ENCODE peak calls at places on chromosome 5, in eight cellular contexts. E is CD4-positive, alpha-beta memory T cell; O is right lobe of liver; R is heart right ventricle; I is upper lobe of right lung; D is CD8-positive, alpha-beta T cell; M is HCT116; H is GM23338. F is an unnamed sample. For H3K27me3, the result is how much of the 10 kb centered on the place peaks cover.

GRCh38 chr5:11520241-11520929 is 383.9 kb downstream of the CTNND2 start:
- DNase-seq in E (no peak), O (no peak), R (no peak), I (no peak), D (no peak), M (no peak), H (no peak), F (no peak)

GRCh38 chr5:41115281-41115680 is 44.1 kb upstream of the MROH2B start:
- DNase-seq in E (no peak), O (no peak), R (no peak), I (no peak), D (no peak), M (no peak), H (peak), F (peak)

GRCh38 chr5:93717162-93717561 is 24.2 kb downstream of the POU5F2 start:
- DNase-seq in E (no peak), O (peak), R (no peak), I (no peak), D (no peak), M (no peak), H (no peak), F (peak)

GRCh38 chr5:65326912-65327311 is 154.8 kb downstream of the ADAMTS6 start:
- DNase-seq in E (no peak), O (no peak), R (no peak), I (no peak), D (no peak), M (no peak), H (peak), F (no peak)

GRCh38 chr5:30398427-30398826 is 795.1 kb upstream of the CDH6 start:
- DNase-seq in E (no peak), O (no peak), R (no peak), I (no peak), D (no peak), M (no peak), H (no peak), F (no peak)

GRCh38 chr5:54764691-54765090 is 220.7 kb downstream of the ESM1 start:
- DNase-seq in E (no peak), O (no peak), R (no peak), I (no peak), D (no peak), M (no peak), H (no peak), F (no peak)

GRCh38 chr5:178435321-178436238 is 154.6 kb downstream of the COL23A1 start:
- DNase-seq in E (no peak), O (peak), R (no peak), I (no peak), D (no peak), M (no peak), H (no peak), F (no peak)

GRCh38 chr5:40746703-40747102 is 9.1 kb downstream of the TTC33 start:
- DNase-seq in E (no peak), O (no peak), R (no peak), I (no peak), D (no peak), M (no peak), H (no peak), F (no peak)

GRCh38 chr5:80072103-80073073 is 37.2 kb downstream of the THBS4 start:
- DNase-seq in E (no peak), O (no peak), R (no peak), I (no peak), D (no peak), M (no peak), H (no peak), F (no peak)

GRCh38 chr5:116068028-116068632 is 16.7 kb upstream of the COMMD10 start:
- DNase-seq in E (peak), O (no peak), R (no peak), I (no peak), D (peak), M (peak), H (peak), F (no peak)

GRCh38 chr5:38468202-38468656 is 88.2 kb downstream of the LIFR start:
- DNase-seq in E (no peak), O (no peak), R (no peak), I (no peak), D (no peak), M (peak), H (no peak), F (peak)

GRCh38 chr5:116395708-116396203 is 178.9 kb downstream of the SEMA6A start:
- DNase-seq in E (no peak), O (no peak), R (no peak), I (no peak), D (no peak), M (no peak), H (no peak), F (no peak)

GRCh38 chr5:132215329-132215728 is 12.3 kb downstream of the P4HA2 start:
- DNase-seq in E (no peak), O (peak), R (peak), I (peak), D (no peak), M (no peak), H (no peak), F (peak)

GRCh38 chr5:126544087-126544740 is 50.8 kb downstream of the ALDH7A1 start:
- DNase-seq in E (peak), O (no peak), R (no peak), I (no peak), D (peak), M (peak), H (peak), F (no peak)

GRCh38 chr5:155082401-155082800 is 68.8 kb downstream of the KIF4B start:
- DNase-seq in E (no peak), O (no peak), R (no peak), I (no peak), D (no peak), M (peak), H (no peak), F (peak)

GRCh38 chr5:80250801-80251200 is 5.0 kb downstream of the SERINC5 start:
- DNase-seq in E (no peak), O (no peak), R (no peak), I (no peak), D (no peak), M (no peak), H (no peak), F (no peak)

GRCh38 chr5:1831257-1831656 is 30.1 kb downstream of the NDUFS6 start:
- DNase-seq in E (no peak), O (no peak), R (no peak), I (peak), D (no peak), M (no peak), H (no peak), F (no peak)

GRCh38 chr5:93850311-93850710 is 108.9 kb upstream of the POU5F2 start:
- DNase-seq in E (no peak), O (no peak), R (no peak), I (no peak), D (no peak), M (no peak), H (no peak), F (no peak)

GRCh38 chr5:22521521-22521920 is 331.6 kb downstream of the CDH12 start:
- DNase-seq in E (no peak), O (no peak), R (no peak), I (no peak), D (no peak), M (no peak), H (no peak), F (no peak)

GRCh38 chr5:139810341-139811075 is 14.9 kb downstream of the PSD2 start:
- DNase-seq in E (no peak), O (no peak), R (no peak), I (peak), D (no peak), M (no peak), H (no peak), F (no peak)

GRCh38 chr5:132485641-132486317 is 4.8 kb downstream of the IRF1 start:
- DNase-seq in E (no peak), O (no peak), R (no peak), I (peak), D (no peak), M (no peak), H (no peak), F (peak)

GRCh38 chr5:115766608-115767007 is 49.9 kb downstream of the CDO1 start:
- DNase-seq in E (no peak), O (no peak), R (no peak), I (no peak), D (no peak), M (no peak), H (no peak), F (no peak)

GRCh38 chr5:149782018-149782899 is 52.1 kb downstream of the PPARGC1B start:
- DNase-seq in E (no peak), O (no peak), R (peak), I (no peak), D (no peak), M (no peak), H (no peak), F (no peak)

GRCh38 chr5:150142800-150143724 is 12.6 kb downstream of the PDGFRB start:
- DNase-seq in E (no peak), O (peak), R (peak), I (no peak), D (no peak), M (peak), H (no peak), F (peak)

GRCh38 chr5:52846443-52846842 is 58.7 kb downstream of the ITGA1 start:
- DNase-seq in E (no peak), O (no peak), R (no peak), I (no peak), D (no peak), M (no peak), H (no peak), F (no peak)

GRCh38 chr5:125177340-125177739 is 430.9 kb upstream of the ZNF608 start:
- DNase-seq in E (no peak), O (no peak), R (no peak), I (no peak), D (no peak), M (no peak), H (no peak), F (no peak)

GRCh38 chr5:169637085-169637855 is at the start of gene DOCK2:
- DNase-seq in E (peak), O (peak), R (peak), I (peak), D (peak), M (no peak), H (peak), F (peak)

GRCh38 chr5:140023611-140024191 is 19.4 kb downstream of the NRG2 start:
- DNase-seq in E (no peak), O (no peak), R (no peak), I (no peak), D (no peak), M (no peak), H (no peak), F (no peak)

GRCh38 chr5:77423022-77423750 is 68.9 kb downstream of the WDR41 start:
- DNase-seq in E (no peak), O (no peak), R (no peak), I (no peak), D (no peak), M (no peak), H (no peak), F (no peak)

GRCh38 chr5:73726071-73726470 is 100.1 kb downstream of the ARHGEF28 start:
- DNase-seq in E (no peak), O (no peak), R (no peak), I (no peak), D (no peak), M (no peak), H (no peak), F (no peak)

GRCh38 chr5:178177569-178177968 is 9.6 kb downstream of the GMCL2 start:
- DNase-seq in E (no peak), O (no peak), R (no peak), I (no peak), D (no peak), M (no peak), H (peak), F (no peak)

GRCh38 chr5:6510973-6511372 is 62.3 kb downstream of the UBE2QL1 start:
- DNase-seq in E (no peak), O (no peak), R (no peak), I (no peak), D (no peak), M (no peak), H (no peak), F (no peak)

GRCh38 chr5:104778-105296 is 12.9 kb downstream of the PLEKHG4B start:
- DNase-seq in E (no peak), O (no peak), R (no peak), I (no peak), D (no peak), M (no peak), H (no peak), F (no peak)

GRCh38 chr5:180102636-180103035 is 31.1 kb upstream of the RNF130 start:
- DNase-seq in E (no peak), O (no peak), R (no peak), I (no peak), D (no peak), M (no peak), H (no peak), F (no peak)

DNA sequence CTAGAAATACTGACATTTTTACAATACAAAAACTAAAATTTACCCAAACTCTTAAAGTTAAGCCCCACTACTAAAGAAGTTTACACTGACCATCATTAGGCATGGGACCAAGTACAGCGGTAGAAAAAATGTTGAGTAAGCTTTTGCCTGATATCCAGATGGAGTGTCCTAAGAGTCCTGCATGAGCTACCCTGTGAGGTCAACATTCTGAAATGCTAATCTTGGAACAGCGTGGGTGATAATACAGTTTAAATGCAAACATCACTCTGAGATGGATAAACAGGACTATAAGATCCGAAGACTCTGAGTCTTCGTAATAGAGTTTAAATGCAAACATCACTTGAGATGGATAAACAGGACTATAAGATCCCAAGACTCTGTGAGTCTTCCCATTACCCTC is 189.7 kb downstream of the DCP2 start:
- DNase-seq in E (no peak), O (no peak), R (no peak), I (no peak), D (no peak), M (no peak), H (no peak), F (no peak)
- H3K27me3 ChIP-seq in E (under half), O (under half), R (under half), I (under half), D (under half), M (under half), H (under half), F (under half)

DNA sequence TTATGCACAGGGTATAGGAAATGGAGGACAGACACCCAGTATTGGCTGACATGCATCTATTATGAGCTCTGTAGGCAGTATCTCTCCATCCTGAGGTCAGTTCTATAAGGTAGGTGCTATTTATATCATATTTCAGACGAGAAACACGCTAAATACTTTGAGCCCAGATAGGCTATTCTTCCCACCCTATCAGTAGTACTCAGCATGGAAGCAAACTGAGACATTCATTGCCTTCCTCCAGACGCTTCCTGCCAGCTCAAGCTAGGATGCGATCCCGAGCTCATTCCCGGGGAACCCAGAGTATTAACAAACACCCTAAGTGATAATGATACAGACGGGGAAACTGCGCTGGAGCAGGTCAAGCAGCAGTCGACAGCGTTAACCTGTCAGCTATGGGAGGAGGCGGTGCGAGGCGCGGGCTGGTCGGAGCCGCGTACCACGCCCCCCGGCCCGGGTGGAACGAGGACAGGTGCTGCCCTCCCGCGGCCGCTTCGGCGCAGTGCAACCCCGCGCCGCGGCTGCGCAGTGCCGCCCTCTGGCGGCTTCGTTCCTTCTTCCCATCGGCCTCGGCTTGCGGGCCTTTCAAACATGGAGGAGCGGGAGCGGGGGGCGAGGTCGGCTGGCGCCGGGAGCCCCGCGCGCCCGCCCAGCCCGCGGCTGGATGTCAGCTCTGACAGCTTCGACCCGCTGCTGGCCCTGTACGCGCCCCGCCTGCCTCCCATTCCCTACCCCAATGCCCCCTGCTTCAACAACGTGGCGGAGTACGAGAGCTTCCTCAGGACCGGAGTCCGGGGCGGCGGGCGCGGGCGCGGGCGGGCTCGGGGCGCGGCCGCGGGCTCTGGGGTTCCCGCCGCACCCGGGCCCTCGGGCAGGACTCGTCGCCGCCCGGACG is at the start of gene LSM11:
- DNase-seq in E (peak), O (peak), R (peak), I (peak), D (peak), M (peak), H (peak), F (peak)
- H3K27ac ChIP-seq in E (peak), O (peak), R (peak), I (peak), D (no peak), M (peak), H (no peak), F (peak)

DNA sequence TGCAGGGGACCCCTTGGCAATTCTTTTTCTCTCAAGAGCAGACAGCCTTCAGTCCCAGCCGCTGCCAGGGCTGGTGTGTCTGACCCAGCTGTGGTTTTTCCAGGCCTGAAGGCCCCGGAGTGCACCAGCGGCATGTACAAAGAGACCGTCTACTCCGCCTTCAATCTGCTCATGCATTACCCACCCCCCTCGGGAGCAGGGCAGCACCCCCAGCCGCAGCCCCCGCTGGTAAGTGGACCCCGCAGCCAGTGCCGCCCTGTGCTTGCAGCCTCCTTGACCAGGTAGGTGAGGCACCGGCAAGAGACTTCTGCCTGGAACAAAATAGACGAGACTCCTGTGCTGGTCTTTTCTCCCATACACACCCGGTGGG is 1.3 kb downstream of the TCF7 start:
- DNase-seq in E (no peak), O (no peak), R (no peak), I (no peak), D (no peak), M (no peak), H (no peak), F (no peak)
- H3K4me3 ChIP-seq in E (peak), O (no peak), R (peak), I (peak), D (peak), M (peak), H (peak), F (peak)

GRCh38 chr5:42995152-42995751 is 44.9 kb downstream of the ANXA2R start:
- DNase-seq in E (no peak), O (no peak), R (no peak), I (no peak), D (no peak), M (no peak), H (no peak), F (no peak)
- H3K27me3 ChIP-seq in E (under half), O (under half), R (half or more), I (half or more), D (under half), M (under half), H (half or more), F (under half)

DNA sequence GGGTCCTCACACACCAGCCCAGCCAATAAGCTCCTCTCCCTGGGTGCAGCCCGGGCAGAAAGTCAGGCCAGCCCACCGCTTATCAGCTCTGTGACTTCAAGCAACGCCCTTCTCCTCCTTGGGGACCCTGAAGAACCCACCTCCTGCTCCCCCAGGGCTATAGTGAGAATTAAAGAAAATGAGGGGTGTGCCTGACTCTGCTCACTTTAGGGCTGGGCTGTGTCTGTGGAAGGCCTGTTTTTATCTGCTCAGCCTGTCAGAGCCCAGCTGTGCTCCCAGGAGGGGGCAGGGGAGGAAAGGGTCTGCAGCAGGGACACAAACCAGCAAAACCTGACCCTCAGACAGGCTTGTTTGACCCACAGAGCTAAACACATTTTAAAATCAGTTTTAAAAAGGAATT is 3.9 kb downstream of the GPRIN1 start:
- DNase-seq in E (no peak), O (no peak), R (no peak), I (no peak), D (no peak), M (no peak), H (no peak), F (no peak)
- H3K27ac ChIP-seq in E (no peak), O (no peak), R (no peak), I (no peak), D (no peak), M (no peak), H (no peak), F (no peak)

GRCh38 chr5:96198673-96199072 is 234.4 kb downstream of the PCSK1 start:
- DNase-seq in E (no peak), O (no peak), R (no peak), I (no peak), D (no peak), M (no peak), H (no peak), F (no peak)

GRCh38 chr5:96200611-96201010 is 232.4 kb downstream of the PCSK1 start:
- DNase-seq in E (no peak), O (no peak), R (no peak), I (no peak), D (no peak), M (no peak), H (no peak), F (no peak)

GRCh38 chr5:96201503-96201902 is 231.5 kb downstream of the PCSK1 start:
- DNase-seq in E (no peak), O (no peak), R (no peak), I (no peak), D (no peak), M (no peak), H (no peak), F (no peak)

GRCh38 chr5:96197359-96197758 is 235.7 kb downstream of the PCSK1 start:
- DNase-seq in E (no peak), O (no peak), R (no peak), I (no peak), D (no peak), M (no peak), H (no peak), F (no peak)

DNA sequence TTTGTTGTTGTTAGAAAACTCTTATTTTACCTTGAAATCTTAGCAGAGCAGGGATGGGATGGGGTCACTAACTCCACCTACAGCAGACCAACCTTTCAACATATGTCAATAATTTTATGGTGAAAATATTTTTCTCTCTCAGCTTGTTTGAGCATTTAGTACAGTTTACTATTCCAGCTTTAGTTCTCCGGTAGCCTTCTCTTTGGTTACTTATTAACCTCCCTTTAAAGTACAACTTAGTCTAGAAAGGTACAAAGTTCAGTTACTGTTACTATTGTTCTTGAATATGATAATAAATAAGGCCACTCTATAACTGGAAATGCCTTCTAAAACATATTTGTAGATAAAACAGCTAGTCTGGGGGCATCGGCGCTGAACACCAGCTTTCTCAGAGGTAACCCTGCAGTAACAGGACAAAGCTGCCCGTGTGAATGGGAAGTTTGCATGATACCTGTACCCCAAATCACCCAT is 233.3 kb downstream of the PCSK1 start:
- DNase-seq in E (no peak), O (no peak), R (no peak), I (no peak), D (no peak), M (no peak), H (no peak), F (no peak)
- H3K4me3 ChIP-seq in E (no peak), O (no peak), R (no peak), I (no peak), D (no peak), M (no peak), H (no peak), F (no peak)

F was measured in SJSA1.